ENCODE peak calls at places on chromosomes 7 and 10, in six cellular contexts. P, C, Q, K, J and G are unnamed samples.

GRCh38 chr7:155527664-155528063 is 18.7 kb downstream of the CNPY1 start:
- DNase-seq in P (no peak), C (no peak), Q (no peak), K (no peak), J (no peak), G (no peak)

GRCh38 chr10:103703941-103704919 is 151.1 kb downstream of the SH3PXD2A start:
- DNase-seq in P (no peak), C (no peak), Q (no peak), K (no peak), J (no peak), G (no peak)

GRCh38 chr10:119022846-119023552 is 6.5 kb upstream of the NANOS1 start:
- DNase-seq in P (no peak), C (no peak), Q (no peak), K (peak), J (no peak), G (no peak)

GRCh38 chr7:1659696-1660095 is 10.4 kb upstream of the ELFN1 start:
- DNase-seq in P (no peak), C (no peak), Q (no peak), K (peak), J (no peak), G (no peak)

GRCh38 chr7:55131421-55131929 is 112.7 kb downstream of the EGFR start:
- DNase-seq in P (no peak), C (no peak), Q (no peak), K (no peak), J (no peak), G (no peak)

GRCh38 chr10:66836057-66836456 is 89.8 kb upstream of the LRRTM3 start:
- DNase-seq in P (no peak), C (no peak), Q (no peak), K (peak), J (no peak), G (no peak)

GRCh38 chr7:27608776-27609495 is 53.7 kb downstream of the HIBADH start:
- DNase-seq in P (no peak), C (no peak), Q (no peak), K (peak), J (no peak), G (no peak)

GRCh38 chr10:77349226-77349625 is 288.4 kb downstream of the KCNMA1 start:
- DNase-seq in P (no peak), C (no peak), Q (no peak), K (no peak), J (no peak), G (no peak)

GRCh38 chr7:129767120-129768011 is 155.8 kb downstream of the NRF1 start:
- DNase-seq in P (no peak), C (no peak), Q (no peak), K (no peak), J (no peak), G (no peak)

GRCh38 chr10:66925896-66926719 is at the start of gene LRRTM3:
- DNase-seq in P (no peak), C (no peak), Q (no peak), K (peak), J (peak), G (peak)

GRCh38 chr7:151518105-151518780 is 1.5 kb downstream of the RHEB start:
- DNase-seq in P (peak), C (peak), Q (peak), K (peak), J (peak), G (peak)

GRCh38 chr7:77416621-77417371 is 647 bp upstream of the GSAP start:
- DNase-seq in P (no peak), C (no peak), Q (no peak), K (no peak), J (no peak), G (no peak)

GRCh38 chr10:3511483-3511882 is 273.5 kb downstream of the KLF6 start:
- DNase-seq in P (no peak), C (no peak), Q (no peak), K (no peak), J (no peak), G (no peak)

GRCh38 chr10:71643904-71644303 is 75.7 kb downstream of the C10orf105 start:
- DNase-seq in P (no peak), C (no peak), Q (no peak), K (no peak), J (no peak), G (no peak)